ENCODE peak calls at places on chromosomes 6 and 20, in nine cellular contexts. X is HFFc6; S is NAMALWA; Z is mucosa of gallbladder; O is occipital lobe; T is COR-L47; J is stimulated activated CD8-positive, alpha-beta memory T cell treated with anti-CD3 and anti-CD28 coated beads, Interleukin-4, amount 100 ng/mL, for 4 hours; C is GM04504; Y is amniotic stem cell. A is an unnamed sample.

GRCh38 chr20:56929606-56930005 is 300.5 kb downstream of the TFAP2C start:
- DNase-seq in X (no peak), C (no peak), Z (no peak), J (no peak), T (no peak), Y (no peak), O (no peak), S (no peak), A (no peak)

GRCh38 chr6:27836783-27837635 is 75.2 kb downstream of the OR2B2 start:
- DNase-seq in O (peak; percentile 12), J (no peak), C (peak; percentile 53), Y (peak; percentile 77), T (peak; percentile 73), Z (peak; percentile 85), S (peak; percentile 91), X (peak; percentile 92), A (no peak)

GRCh38 chr6:110708295-110708965 is 106.8 kb downstream of the CDK19 start:
- DNase-seq in J (no peak), X (peak; percentile 27), O (no peak), C (no peak), T (no peak), S (no peak), Z (no peak), Y (no peak), A (no peak)

GRCh38 chr20:44187054-44187762 is at the start of gene JPH2:
- DNase-seq in J (no peak), S (no peak), Z (peak; percentile 36), Y (peak; percentile 56), C (peak; percentile 80), X (peak; percentile 87), O (no peak), T (no peak), A (no peak)

GRCh38 chr6:162343196-162343901 is 384.2 kb downstream of the PRKN start:
- DNase-seq in C (no peak), O (no peak), Y (no peak), S (peak; percentile 3), J (no peak), Z (no peak), X (no peak), T (no peak), A (no peak)

GRCh38 chr20:63315240-63315981 is 22.4 kb downstream of the COL20A1 start:
- DNase-seq in X (no peak), J (no peak), S (no peak), C (no peak), T (no peak), Z (no peak), O (no peak), Y (no peak), A (no peak)

GRCh38 chr6:163720005-163720404 is 305.5 kb downstream of the QKI start:
- DNase-seq in C (no peak), O (no peak), S (no peak), T (no peak), Z (no peak), J (no peak), X (no peak), Y (no peak), A (no peak)

GRCh38 chr6:150204705-150205472 is 62.0 kb downstream of the PPP1R14C start:
- DNase-seq in J (no peak), S (peak; percentile 16), X (no peak), O (no peak), Z (no peak), C (no peak), Y (no peak), T (no peak), A (no peak)

GRCh38 chr6:14639983-14640599 is 522.5 kb downstream of the CD83 start:
- DNase-seq in Y (no peak), O (no peak), X (no peak), Z (no peak), S (no peak), C (no peak), T (no peak), J (no peak), A (no peak)

GRCh38 chr6:133040025-133040838 is 200.9 kb upstream of the EYA4 start:
- DNase-seq in Y (peak; percentile 7), T (no peak), S (peak; percentile 44), J (no peak), Z (no peak), C (no peak), X (no peak), O (no peak), A (no peak)

GRCh38 chr20:54624701-54625472 is 149.5 kb downstream of the DOK5 start:
- DNase-seq in T (no peak), J (no peak), O (peak; percentile 33), Z (no peak), Y (no peak), C (no peak), S (no peak), X (no peak), A (no peak)

GRCh38 chr20:59828478-59829414 is 104.7 kb downstream of the SYCP2 start:
- DNase-seq in X (no peak), Z (no peak), T (no peak), Y (no peak), O (no peak), C (no peak), J (no peak), S (no peak), A (no peak)

GRCh38 chr6:156396068-156396771 is 381.0 kb upstream of the ARID1B start:
- DNase-seq in X (no peak), S (peak; percentile 7), T (no peak), Z (no peak), O (no peak), J (no peak), C (no peak), Y (no peak), A (no peak)

GRCh38 chr6:4441981-4442434 is 306.6 kb upstream of the ECI2 start:
- DNase-seq in T (no peak), O (no peak), J (no peak), S (no peak), Z (no peak), C (no peak), X (peak; percentile 14), Y (no peak), A (no peak)

GRCh38 chr6:19301980-19302379 is 535.2 kb upstream of the ID4 start:
- DNase-seq in J (no peak), T (no peak), X (peak; percentile 1), C (peak; percentile 13), O (no peak), Y (no peak), S (no peak), Z (no peak), A (no peak)

GRCh38 chr6:41040101-41040910 is 1.3 kb upstream of the UNC5CL start:
- DNase-seq in O (no peak), T (no peak), S (no peak), Y (no peak), J (no peak), C (no peak), Z (peak; percentile 78), X (no peak), A (no peak)

GRCh38 chr6:81998432-81998831 is 246.0 kb upstream of the TENT5A start:
- DNase-seq in X (peak; percentile 85), Z (no peak), S (no peak), T (no peak), C (no peak), O (no peak), Y (no peak), J (no peak), A (no peak)

GRCh38 chr6:82843291-82843885 is 222.3 kb downstream of the UBE3D start:
- DNase-seq in C (no peak), O (no peak), Y (no peak), T (no peak), X (no peak), S (no peak), J (no peak), Z (no peak), A (no peak)

GRCh38 chr20:52104546-52105044 is 87.0 kb downstream of the ZFP64 start:
- DNase-seq in X (peak; percentile 2), J (no peak), S (no peak), C (no peak), Z (no peak), Y (no peak), T (no peak), O (no peak), A (no peak)

GRCh38 chr6:160974304-160974771 is 17.2 kb upstream of the MAP3K4 start:
- DNase-seq in S (no peak), J (no peak), X (peak; percentile 98), T (no peak), Z (peak; percentile 51), C (peak; percentile 100), Y (peak; percentile 17), O (no peak), A (no peak)

GRCh38 chr20:6595704-6596103 is 171.8 kb upstream of the BMP2 start:
- DNase-seq in T (no peak), S (no peak), C (no peak), Z (no peak), Y (no peak), O (no peak), X (no peak), J (no peak), A (no peak)

GRCh38 chr6:23016701-23017100 is 447.3 kb downstream of the HDGFL1 start:
- DNase-seq in Z (no peak), J (no peak), Y (no peak), S (no peak), T (no peak), X (no peak), O (no peak), C (peak; percentile 14), A (no peak)

GRCh38 chr6:106757722-106758467 is 128.5 kb downstream of the QRSL1 start:
- DNase-seq in Z (no peak), X (no peak), Y (no peak), C (no peak), S (no peak), O (no peak), T (no peak), J (no peak), A (no peak)

GRCh38 chr6:153084393-153084792 is 46.7 kb downstream of the RGS17 start:
- DNase-seq in Y (peak; percentile 3), S (no peak), C (no peak), X (no peak), T (no peak), O (no peak), Z (no peak), J (no peak), A (no peak)

GRCh38 chr6:90835584-90836212 is 248.8 kb upstream of the MAP3K7 start:
- DNase-seq in J (no peak), O (no peak), S (no peak), C (no peak), X (no peak), T (peak; percentile 63), Y (no peak), Z (no peak), A (no peak)

GRCh38 chr20:51402201-51402600 is 140.3 kb downstream of the NFATC2 start:
- DNase-seq in J (no peak), S (no peak), O (no peak), C (no peak), Z (peak; percentile 22), T (no peak), Y (no peak), X (no peak), A (peak; percentile 61)

GRCh38 chr20:46650575-46651090 is 626 bp downstream of the SLC13A3 start:
- DNase-seq in O (no peak), J (no peak), Z (no peak), X (no peak), S (no peak), C (no peak), Y (no peak), T (no peak), A (no peak)

GRCh38 chr20:58832442-58832841 is 18.3 kb downstream of the GNAS-AS1 start:
- DNase-seq in S (no peak), X (peak; percentile 7), Z (no peak), O (no peak), C (no peak), J (no peak), T (no peak), Y (no peak), A (no peak)

GRCh38 chr6:75205776-75206334 is at the start of gene COL12A1:
- DNase-seq in Z (peak; percentile 88), X (peak; percentile 99), J (no peak), Y (peak; percentile 94), C (peak; percentile 99), S (no peak), O (peak; percentile 16), T (peak; percentile 55), A (no peak)

GRCh38 chr20:15922556-15922955 is 650.7 kb downstream of the KIF16B start:
- DNase-seq in O (no peak), Z (no peak), C (no peak), S (no peak), J (no peak), X (no peak), Y (no peak), T (no peak), A (no peak)

GRCh38 chr6:31763617-31763940 is 1.1 kb downstream of the SAPCD1 start:
- DNase-seq in C (peak; percentile 56), S (no peak), X (peak; percentile 73), Y (no peak), J (no peak), O (no peak), Z (no peak), T (peak; percentile 12), A (no peak)

A was measured in central memory CD8-positive, alpha-beta T cell.